ENCODE peak calls at places on chromosome 10, in six cellular contexts. K is upper lobe of right lung, E is GM12865, Q is endothelial cell, M is mucosa of descending colon, N is AG09319. W is an unnamed sample.

GRCh38 chr10:99551158-99551557 is 18.4 kb downstream of the NKX2-3 start:
- DNase-seq in K (no peak), E (peak), Q (no peak), M (peak), N (peak), W (no peak)

GRCh38 chr10:132974886-132975881 is 32.8 kb upstream of the CFAP46 start:
- DNase-seq in K (peak), E (no peak), Q (no peak), M (no peak), N (no peak), W (no peak)

GRCh38 chr10:28628184-28628893 is 49.0 kb upstream of the BAMBI start:
- DNase-seq in K (peak), E (peak), Q (peak), M (peak), N (peak), W (no peak)

GRCh38 chr10:6665847-6666246 is 85.8 kb upstream of the PRKCQ start:
- DNase-seq in K (no peak), E (no peak), Q (no peak), M (no peak), N (no peak), W (no peak)

GRCh38 chr10:84401838-84402611 is 73.6 kb downstream of the CCSER2 start:
- DNase-seq in K (no peak), E (no peak), Q (no peak), M (no peak), N (no peak), W (no peak)

GRCh38 chr10:33122014-33122788 is 164.2 kb upstream of the ITGB1 start:
- DNase-seq in K (no peak), E (no peak), Q (no peak), M (no peak), N (peak), W (peak)

GRCh38 chr10:96511044-96511945 is 2.4 kb downstream of the TLL2 start:
- DNase-seq in K (no peak), E (peak), Q (peak), M (peak), N (no peak), W (no peak)

GRCh38 chr10:1187151-1187854 is 131.1 kb downstream of the WDR37 start:
- DNase-seq in K (peak), E (no peak), Q (no peak), M (no peak), N (no peak), W (peak)

GRCh38 chr10:103736763-103737162 is 118.6 kb downstream of the SH3PXD2A start:
- DNase-seq in K (no peak), E (peak), Q (no peak), M (no peak), N (no peak), W (no peak)

GRCh38 chr10:111077715-111078504 is 1.1 kb downstream of the ADRA2A start:
- DNase-seq in K (peak), E (no peak), Q (no peak), M (peak), N (no peak), W (no peak)

GRCh38 chr10:21961847-21962246 is 41.7 kb downstream of the DNAJC1 start:
- DNase-seq in K (no peak), E (no peak), Q (no peak), M (no peak), N (no peak), W (no peak)

GRCh38 chr10:5508786-5509185 is 9.4 kb upstream of the CALML5 start:
- DNase-seq in K (no peak), E (no peak), Q (no peak), M (no peak), N (no peak), W (peak)

GRCh38 chr10:103417601-103418000 is 21.2 kb downstream of the PDCD11 start:
- DNase-seq in K (no peak), E (no peak), Q (no peak), M (no peak), N (no peak), W (no peak)

GRCh38 chr10:130652544-130652943 is 516.4 kb downstream of the GLRX3 start:
- DNase-seq in K (no peak), E (no peak), Q (no peak), M (no peak), N (no peak), W (no peak)

GRCh38 chr10:61819208-61819607 is 82.3 kb upstream of the ARID5B start:
- DNase-seq in K (no peak), E (no peak), Q (no peak), M (no peak), N (no peak), W (no peak)

GRCh38 chr10:79324032-79324695 is 23.1 kb upstream of the PPIF start:
- DNase-seq in K (no peak), E (no peak), Q (no peak), M (no peak), N (no peak), W (no peak)

GRCh38 chr10:132709471-132709951 is 76.4 kb downstream of the NKX6-2 start:
- DNase-seq in K (peak), E (no peak), Q (no peak), M (no peak), N (no peak), W (peak)

GRCh38 chr10:22733992-22734391 is 19.6 kb upstream of the PIP4K2A start:
- DNase-seq in K (no peak), E (no peak), Q (no peak), M (no peak), N (no peak), W (no peak)

GRCh38 chr10:110495731-110496552 is 1.8 kb upstream of the DUSP5 start:
- DNase-seq in K (peak), E (peak), Q (peak), M (peak), N (no peak), W (no peak)

GRCh38 chr10:80909254-80909653 is 371.6 kb downstream of the SH2D4B start:
- DNase-seq in K (no peak), E (no peak), Q (no peak), M (no peak), N (no peak), W (no peak)

GRCh38 chr10:30493609-30494530 is 59.9 kb downstream of the MAP3K8 start:
- DNase-seq in K (peak), E (peak), Q (no peak), M (peak), N (no peak), W (no peak)

GRCh38 chr10:102859911-102860310 is 5.9 kb downstream of the BORCS7 start:
- DNase-seq in K (no peak), E (no peak), Q (no peak), M (no peak), N (no peak), W (no peak)

GRCh38 chr10:19480296-19480695 is 335.9 kb upstream of the PLXDC2 start:
- DNase-seq in K (no peak), E (no peak), Q (no peak), M (no peak), N (no peak), W (no peak)

GRCh38 chr10:51879238-51879637 is 179.8 kb upstream of the CSTF2T start:
- DNase-seq in K (no peak), E (peak), Q (no peak), M (no peak), N (peak), W (no peak)

GRCh38 chr10:110040767-110041478 is 33.1 kb downstream of the ADD3 start:
- DNase-seq in K (no peak), E (no peak), Q (no peak), M (no peak), N (no peak), W (no peak)

GRCh38 chr10:49600046-49600445 is 10.1 kb upstream of the SLC18A3 start:
- DNase-seq in K (no peak), E (no peak), Q (no peak), M (no peak), N (no peak), W (no peak)

GRCh38 chr10:31708513-31708912 is 220.1 kb downstream of the ARHGAP12 start:
- DNase-seq in K (no peak), E (peak), Q (no peak), M (peak), N (no peak), W (no peak)

GRCh38 chr10:13173619-13174018 is 12.3 kb downstream of the MCM10 start:
- DNase-seq in K (no peak), E (no peak), Q (no peak), M (no peak), N (no peak), W (no peak)

GRCh38 chr10:122780391-122780790 is 65.3 kb downstream of the CUZD1 start:
- DNase-seq in K (no peak), E (no peak), Q (no peak), M (no peak), N (no peak), W (no peak)

GRCh38 chr10:77756319-77757232 is 119.0 kb upstream of the KCNMA1 start:
- DNase-seq in K (no peak), E (peak), Q (peak), M (peak), N (no peak), W (no peak)

GRCh38 chr10:84197643-84198042 is 3.3 kb downstream of the CDHR1 start:
- DNase-seq in K (peak), E (no peak), Q (no peak), M (no peak), N (no peak), W (no peak)

GRCh38 chr10:23693398-23693797 is 254.5 kb downstream of the OTUD1 start:
- DNase-seq in K (no peak), E (no peak), Q (peak), M (no peak), N (no peak), W (no peak)

GRCh38 chr10:89224697-89225443 is 17.8 kb upstream of the CH25H start:
- DNase-seq in K (no peak), E (no peak), Q (peak), M (no peak), N (no peak), W (no peak)
- TF ChIP-seq CTCF in K (peak), E (no peak), Q (peak), M (no peak), N (peak), W (no peak)

DNA sequence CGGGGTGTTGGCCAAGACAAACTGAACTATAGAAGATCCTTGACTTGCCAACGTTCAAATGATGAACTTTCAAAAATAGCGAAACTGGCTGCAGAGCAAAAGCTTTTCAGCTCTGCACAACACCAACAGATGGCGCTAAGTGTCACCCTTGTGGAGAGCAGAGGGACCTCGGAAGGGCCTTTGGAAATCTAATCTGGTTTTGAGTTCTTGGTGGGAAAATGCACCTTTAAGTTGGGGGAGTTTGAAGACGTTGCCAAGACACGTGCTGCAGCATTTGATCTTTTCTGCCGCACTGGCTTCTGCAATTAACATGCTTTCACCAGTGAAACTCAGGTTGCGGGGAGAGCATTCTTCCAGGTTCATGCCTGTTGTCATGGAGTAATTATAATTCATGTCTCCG is 26.3 kb upstream of the WDR11 start:
- DNase-seq in K (no peak), E (peak), Q (peak), M (peak), N (no peak), W (no peak)
- TF ChIP-seq CTCF in K (peak), E (peak), Q (peak), M (peak), N (no peak), W (peak)

GRCh38 chr10:71010730-71011129 is 122.4 kb upstream of the PCBD1 start:
- DNase-seq in K (no peak), E (no peak), Q (no peak), M (no peak), N (no peak), W (no peak)
- TF ChIP-seq CTCF in K (no peak), E (no peak), Q (no peak), M (no peak), N (no peak), W (peak)

DNA sequence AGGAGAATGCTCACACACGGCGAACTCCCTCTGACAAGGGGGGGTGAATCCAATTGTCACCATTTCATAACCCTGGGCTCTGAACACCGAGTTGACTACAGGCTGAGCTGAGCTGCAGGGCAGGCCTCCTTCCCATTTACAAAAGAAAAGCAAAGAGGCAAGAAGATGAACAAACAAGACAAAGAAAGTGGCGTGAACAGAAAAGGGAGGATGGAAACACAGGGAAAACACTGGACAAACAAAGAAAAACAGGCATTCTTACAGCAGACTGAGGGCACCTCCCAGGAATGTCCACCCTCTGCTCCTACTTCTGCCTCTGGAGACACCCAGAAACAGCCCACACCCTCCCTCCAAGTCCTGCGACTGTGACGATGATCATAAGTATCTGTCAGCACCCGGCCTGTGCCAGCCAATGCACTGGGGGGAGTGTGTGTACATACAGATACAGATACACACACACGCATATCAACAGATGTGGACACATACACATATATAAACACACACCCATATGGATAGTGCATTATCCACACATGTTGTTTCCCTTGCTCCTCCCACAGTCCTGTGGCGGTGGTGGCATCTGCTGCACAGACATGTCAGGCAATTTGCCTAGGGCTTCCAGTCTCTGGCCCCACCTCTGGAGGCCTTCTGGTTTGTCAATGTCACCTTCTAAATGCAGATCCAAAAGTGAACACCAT is 66.2 kb downstream of the FAM53B start:
- DNase-seq in K (no peak), E (no peak), Q (no peak), M (no peak), N (no peak), W (no peak)
- TF ChIP-seq CTCF in K (no peak), E (no peak), Q (no peak), M (no peak), N (no peak), W (no peak)

GRCh38 chr10:89373916-89374711 is 3.7 kb upstream of the IFIT1B start:
- DNase-seq in K (no peak), E (no peak), Q (no peak), M (peak), N (peak), W (no peak)
- TF ChIP-seq CTCF in K (no peak), E (no peak), Q (no peak), M (no peak), N (no peak), W (no peak)

GRCh38 chr10:117462424-117462792 is 80.1 kb upstream of the EMX2 start:
- DNase-seq in K (no peak), E (no peak), Q (peak), M (no peak), N (no peak), W (no peak)
- TF ChIP-seq CTCF in K (no peak), E (peak), Q (no peak), M (no peak), N (peak), W (peak)

GRCh38 chr10:101566333-101567164 is 21.5 kb downstream of the POLL start:
- DNase-seq in K (peak), E (peak), Q (peak), M (no peak), N (no peak), W (no peak)
- TF ChIP-seq CTCF in K (no peak), E (no peak), Q (no peak), M (no peak), N (no peak), W (peak)

DNA sequence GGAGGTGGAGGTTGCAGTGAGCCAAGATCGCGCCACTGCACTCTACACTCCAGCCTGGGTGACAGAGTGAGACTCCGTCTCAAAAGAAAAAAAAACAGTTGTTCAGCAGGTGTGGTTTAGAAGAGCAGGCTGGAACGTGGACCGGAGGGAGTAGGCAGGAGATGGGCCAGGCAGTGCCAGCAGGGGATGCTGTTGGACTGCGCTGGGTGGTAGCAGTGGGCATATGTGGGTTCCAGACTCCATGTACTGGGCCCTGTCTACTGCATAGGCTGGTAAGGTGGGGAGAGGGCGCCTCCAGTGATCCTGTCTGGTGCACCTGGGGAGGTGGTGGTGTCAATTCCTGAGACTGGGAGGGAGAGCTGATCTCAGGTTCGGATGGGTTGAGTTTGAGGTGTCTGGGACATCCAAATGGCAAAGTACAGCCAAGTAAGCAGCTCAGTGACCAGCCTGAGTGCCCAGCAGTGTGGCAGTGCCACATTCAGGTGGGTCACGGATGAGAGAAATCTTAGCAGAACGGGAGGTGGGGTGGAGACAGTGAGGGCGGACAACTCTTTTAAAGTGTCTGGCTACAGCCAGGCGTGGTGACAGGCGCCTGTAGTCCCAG is 25.9 kb downstream of the SFXN4 start:
- DNase-seq in K (no peak), E (peak), Q (peak), M (peak), N (no peak), W (peak)
- TF ChIP-seq CTCF in K (peak), E (peak), Q (peak), M (peak), N (peak), W (peak)